ENCODE peak calls at places on chromosomes 7 and 10, in five cellular contexts. O, R, N, W and S are unnamed samples.

GRCh38 chr10:4767033-4767814 is 58.8 kb upstream of the AKR1E2 start:
- DNase-seq in O (peak; percentile 13), R (no peak), N (peak; percentile 5), W (peak; percentile 36), S (peak; percentile 60)

GRCh38 chr7:45656431-45656830 is 82.3 kb downstream of the ADCY1 start:
- DNase-seq in R (no peak), N (no peak), W (no peak), O (no peak), S (no peak)

GRCh38 chr10:28970231-28970630 is 292.9 kb downstream of the BAMBI start:
- DNase-seq in W (no peak), N (no peak), O (no peak), R (no peak), S (no peak)

GRCh38 chr7:10646249-10646648 is 327.4 kb upstream of the PHF14 start:
- DNase-seq in W (no peak), O (no peak), R (no peak), N (no peak), S (no peak)

GRCh38 chr7:133134810-133135209 is 52.9 kb upstream of the CHCHD3 start:
- DNase-seq in R (no peak), N (no peak), O (no peak), W (no peak), S (no peak)

GRCh38 chr10:4982764-4983226 is 19.6 kb downstream of the AKR1C1 start:
- DNase-seq in N (no peak), R (no peak), W (no peak), O (no peak), S (no peak)

GRCh38 chr10:121417298-121417697 is 180.9 kb downstream of the FGFR2 start:
- DNase-seq in O (no peak), W (no peak), R (no peak), N (no peak), S (no peak)

GRCh38 chr7:44935583-44935982 is 43.2 kb downstream of the MYO1G start:
- DNase-seq in O (no peak), W (no peak), R (no peak), N (no peak), S (no peak)

GRCh38 chr7:157540606-157541294 is 203.9 kb downstream of the DNAJB6 start:
- DNase-seq in W (no peak), O (no peak), N (no peak), R (no peak), S (peak; percentile 9)

GRCh38 chr7:148772297-148773089 is 73.8 kb downstream of the CUL1 start:
- DNase-seq in O (peak; percentile 35), N (no peak), R (no peak), W (peak; percentile 96), S (no peak)

GRCh38 chr7:23246540-23246939 is at the start of gene GPNMB:
- DNase-seq in R (peak; percentile 63), N (no peak), W (no peak), O (no peak), S (no peak)

GRCh38 chr10:6083523-6084475 is 5.0 kb upstream of the RBM17 start:
- DNase-seq in W (no peak), O (no peak), N (no peak), R (no peak), S (no peak)

GRCh38 chr7:20026762-20027161 is 190.4 kb downstream of the MACC1 start:
- DNase-seq in N (no peak), O (no peak), W (no peak), R (no peak), S (no peak)

GRCh38 chr7:44396931-44397525 is 71.6 kb upstream of the CAMK2B start:
- DNase-seq in O (no peak), R (no peak), N (no peak), W (no peak), S (no peak)

GRCh38 chr7:132752431-132752830 is 176.2 kb upstream of the PLXNA4 start:
- DNase-seq in W (no peak), R (no peak), N (no peak), O (no peak), S (no peak)

GRCh38 chr7:64951250-64951848 is 39.5 kb downstream of the ZNF117 start:
- DNase-seq in O (peak; percentile 3), N (peak; percentile 72), R (no peak), W (peak; percentile 30), S (no peak)

GRCh38 chr7:23712368-23713284 is 2.6 kb downstream of the STK31 start:
- DNase-seq in W (peak; percentile 74), R (no peak), O (peak; percentile 54), N (peak; percentile 67), S (no peak)

GRCh38 chr10:126955934-126956711 is 50.9 kb downstream of the DOCK1 start:
- DNase-seq in O (no peak), N (no peak), W (no peak), R (no peak), S (no peak)
- TF ChIP-seq CTCF in O (no peak), N (no peak), W (no peak), R (no peak), S (no peak)

GRCh38 chr10:63265646-63266207 is 132.6 kb downstream of the NRBF2 start:
- DNase-seq in O (no peak), R (no peak), N (no peak), W (no peak), S (no peak)
- H3K4me3 ChIP-seq in O (peak overlapping the region; percentile 55), R (peak overlapping the region; percentile 54), N (peak overlapping the region; percentile 82), W (peak overlapping the region; percentile 77), S (peak overlapping the region; percentile 0)

DNA sequence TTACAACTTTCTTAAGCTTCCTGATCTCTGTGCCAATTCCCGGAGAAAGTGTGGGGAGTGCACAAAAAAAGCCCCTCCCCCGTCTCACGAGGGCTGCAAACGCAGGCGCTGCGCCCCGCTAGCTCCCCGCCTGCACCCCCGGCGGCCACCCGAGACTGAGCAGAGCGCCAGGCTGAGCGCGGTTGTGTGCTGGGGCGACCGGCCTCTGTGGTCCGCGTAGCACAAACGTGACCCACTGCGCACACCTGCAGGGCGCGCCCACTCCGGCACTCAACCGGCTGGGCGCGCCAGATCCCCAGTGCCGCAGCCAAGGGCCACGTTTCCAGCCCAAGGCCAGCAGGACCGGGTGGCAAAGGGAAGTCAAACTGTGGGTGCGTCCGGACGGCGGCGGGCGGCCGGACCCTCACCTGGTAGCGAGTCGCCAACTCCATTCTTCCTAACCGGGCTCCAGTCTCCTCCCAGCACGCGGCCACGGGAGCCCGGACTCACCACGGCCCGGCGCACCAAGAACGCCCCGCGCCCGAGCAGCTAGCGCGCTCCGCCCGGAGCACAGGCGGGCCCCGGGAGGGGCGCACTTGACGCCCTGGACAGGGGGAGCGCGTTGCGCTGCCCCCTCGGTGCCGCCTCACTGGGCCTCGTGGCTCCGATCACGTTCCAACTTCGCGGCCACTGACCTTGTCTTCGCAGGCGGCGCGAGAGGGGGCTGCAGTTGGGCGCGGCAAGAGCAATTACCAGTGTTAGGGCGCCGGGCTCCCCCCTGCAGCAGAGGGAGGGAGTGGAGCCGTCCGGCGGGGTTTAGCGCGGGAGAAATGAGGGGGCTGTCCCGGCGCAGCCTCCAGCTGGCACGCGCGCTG is at the start of gene CDCA7L:
- DNase-seq in O (peak; percentile 78), R (peak; percentile 81), N (peak; percentile 93), W (peak; percentile 17), S (peak; percentile 86)
- H3K4me1 ChIP-seq in O (peaks cover 4% of the 10 kb centered on the region), R (no peaks in the 10 kb centered on the region), N (peaks cover 63% of the 10 kb centered on the region), W (peaks cover 16% of the 10 kb centered on the region), S (peaks cover 20% of the 10 kb centered on the region)

GRCh38 chr7:128869138-128869943 is 6.7 kb downstream of the ATP6V1F start:
- DNase-seq in R (peak; percentile 45), O (no peak), N (peak; percentile 59), W (no peak), S (peak; percentile 74)
- TF ChIP-seq CTCF in R (peak; percentile 31), O (peak; percentile 20), N (no peak), W (peak; percentile 52), S (peak; percentile 34)

GRCh38 chr10:26662864-26663263 is 34.6 kb upstream of the PDSS1 start:
- DNase-seq in R (no peak), N (no peak), O (no peak), W (no peak), S (no peak)
- H3K4me3 ChIP-seq in R (no peak overlapping the region), N (no peak overlapping the region), O (no peak overlapping the region), W (no peak overlapping the region), S (no peak overlapping the region)